ENCODE peak calls at places on chromosomes 13 and 19, in four cellular contexts. One of them, this sample, is unnamed.

GRCh38 chr13:27619093-27619705 is 1.1 kb downstream of the LNX2 start:
- DNase-seq in H1: no peak
- DNase-seq in breast epithelium: no peak
- DNase-seq in stomach: no peak
- DNase-seq in this sample: no peak

GRCh38 chr19:58059003-58059671 is at the start of gene ZNF135:
- DNase-seq in H1: peak; percentile 90
- DNase-seq in breast epithelium: peak; percentile 87
- DNase-seq in stomach: peak; percentile 58
- DNase-seq in this sample: no peak

GRCh38 chr19:1102407-1103106 is 1.2 kb upstream of the GPX4 start:
- DNase-seq in H1: no peak
- DNase-seq in breast epithelium: peak; percentile 93
- DNase-seq in stomach: peak; percentile 64
- DNase-seq in this sample: no peak

GRCh38 chr19:4807188-4807587 is 15.7 kb downstream of the FEM1A start:
- DNase-seq in H1: no peak
- DNase-seq in breast epithelium: no peak
- DNase-seq in stomach: no peak
- DNase-seq in this sample: no peak

GRCh38 chr19:55386515-55386947 is 799 bp downstream of the RPL28 start:
- DNase-seq in H1: no peak
- DNase-seq in breast epithelium: no peak
- DNase-seq in stomach: no peak
- DNase-seq in this sample: no peak

GRCh38 chr19:17933414-17934129 is 757 bp downstream of the CCDC124 start:
- DNase-seq in H1: no peak
- DNase-seq in breast epithelium: no peak
- DNase-seq in stomach: no peak
- DNase-seq in this sample: no peak

GRCh38 chr13:30576528-30576927 is 41.2 kb upstream of the USPL1 start:
- DNase-seq in H1: no peak
- DNase-seq in breast epithelium: no peak
- DNase-seq in stomach: no peak
- DNase-seq in this sample: no peak

GRCh38 chr19:17337675-17338439 is 504 bp downstream of the GTPBP3 start:
- DNase-seq in H1: peak; percentile 70
- DNase-seq in breast epithelium: no peak
- DNase-seq in stomach: no peak
- DNase-seq in this sample: no peak

GRCh38 chr13:113812140-113813036 is 51.5 kb downstream of the GAS6 start:
- DNase-seq in H1: no peak
- DNase-seq in breast epithelium: no peak
- DNase-seq in stomach: no peak
- DNase-seq in this sample: no peak

GRCh38 chr19:58361900-58362271 is 665 bp downstream of the ZNF497 start:
- DNase-seq in H1: no peak
- DNase-seq in breast epithelium: peak; percentile 46
- DNase-seq in stomach: peak; percentile 38
- DNase-seq in this sample: no peak

GRCh38 chr13:113192902-113193301 is 15.6 kb downstream of the PCID2 start:
- DNase-seq in H1: no peak
- DNase-seq in breast epithelium: no peak
- DNase-seq in stomach: no peak
- DNase-seq in this sample: no peak

GRCh38 chr19:872266-872951 is 12.9 kb downstream of the CFD start:
- DNase-seq in H1: no peak
- DNase-seq in breast epithelium: no peak
- DNase-seq in stomach: peak; percentile 68
- DNase-seq in this sample: no peak

GRCh38 chr19:19448238-19448544 is 42.7 kb downstream of the GATAD2A start:
- DNase-seq in H1: no peak
- DNase-seq in breast epithelium: no peak
- DNase-seq in stomach: peak; percentile 65
- DNase-seq in this sample: no peak

GRCh38 chr19:2524840-2525723 is 49.2 kb downstream of the GADD45B start:
- DNase-seq in H1: no peak
- DNase-seq in breast epithelium: no peak
- DNase-seq in stomach: peak; percentile 40
- DNase-seq in this sample: no peak

GRCh38 chr13:113851826-113852535 is 11.9 kb downstream of the GAS6 start:
- DNase-seq in H1: peak; percentile 31
- DNase-seq in breast epithelium: no peak
- DNase-seq in stomach: no peak
- DNase-seq in this sample: no peak

GRCh38 chr13:110311721-110312668 is 4.9 kb downstream of the COL4A2 start:
- DNase-seq in H1: no peak
- DNase-seq in breast epithelium: peak; percentile 15
- DNase-seq in stomach: no peak
- DNase-seq in this sample: no peak

GRCh38 chr13:34587586-34587985 is 354.5 kb upstream of the NBEA start:
- DNase-seq in H1: no peak
- DNase-seq in breast epithelium: no peak
- DNase-seq in stomach: no peak
- DNase-seq in this sample: no peak

GRCh38 chr13:80334582-80335260 is 6.2 kb downstream of the SPRY2 start:
- DNase-seq in H1: no peak
- DNase-seq in breast epithelium: no peak
- DNase-seq in stomach: no peak
- DNase-seq in this sample: no peak

GRCh38 chr13:43377955-43378354 is 354.6 kb downstream of the DNAJC15 start:
- DNase-seq in H1: no peak
- DNase-seq in breast epithelium: no peak
- DNase-seq in stomach: peak; percentile 38
- DNase-seq in this sample: no peak

GRCh38 chr19:46764817-46765291 is 18.6 kb upstream of the STRN4 start:
- DNase-seq in H1: no peak
- DNase-seq in breast epithelium: peak; percentile 87
- DNase-seq in stomach: no peak
- DNase-seq in this sample: no peak
- TF ChIP-seq CTCF in H1: no peak
- TF ChIP-seq CTCF in breast epithelium: no peak
- TF ChIP-seq CTCF in stomach: no peak
- TF ChIP-seq CTCF in this sample: no peak

GRCh38 chr19:6238643-6239281 is 41.0 kb downstream of the MLLT1 start:
- DNase-seq in H1: no peak
- DNase-seq in breast epithelium: peak; percentile 66
- DNase-seq in stomach: peak; percentile 73
- DNase-seq in this sample: no peak
- H3K4me1 ChIP-seq in H1: no peaks in the 10 kb centered on the region
- H3K4me1 ChIP-seq in breast epithelium: peaks cover 81% of the 10 kb centered on the region
- H3K4me1 ChIP-seq in stomach: peaks cover 98% of the 10 kb centered on the region
- H3K4me1 ChIP-seq in this sample: peaks cover 99% of the 10 kb centered on the region

DNA sequence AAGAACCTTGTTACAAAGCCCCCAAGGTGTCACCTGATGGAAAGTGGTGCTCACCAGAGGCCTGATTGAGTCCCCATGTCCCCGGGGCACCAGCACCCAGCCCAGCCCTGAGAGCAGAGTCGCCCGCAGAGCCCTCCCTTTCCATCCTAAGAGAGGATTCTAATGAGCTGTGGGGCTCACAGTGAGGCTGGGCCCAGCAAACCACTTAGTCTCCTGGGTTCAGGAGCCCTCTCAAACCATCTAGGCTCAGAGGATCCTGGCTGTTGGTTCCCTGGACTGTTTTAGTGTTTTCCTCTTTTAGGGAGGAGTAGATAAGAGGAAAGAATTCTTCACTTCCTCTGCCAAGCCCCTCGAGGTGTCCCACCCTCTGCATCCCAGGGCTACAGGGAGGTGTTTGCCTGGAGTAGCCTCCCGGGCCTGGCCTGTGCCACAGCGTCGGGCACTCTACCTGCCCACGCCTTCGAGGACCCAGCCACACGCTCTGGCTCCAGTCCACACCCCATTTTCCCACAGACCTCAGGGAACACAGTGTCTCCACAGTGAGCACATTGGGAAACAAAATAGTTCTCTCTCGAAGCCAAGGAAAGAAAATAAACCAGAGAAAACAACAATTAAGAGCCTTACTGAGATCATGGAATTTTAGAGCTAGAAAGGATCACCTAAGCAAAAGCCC is 34.4 kb downstream of the DHRS12 start:
- DNase-seq in H1: no peak
- DNase-seq in breast epithelium: peak; percentile 87
- DNase-seq in stomach: peak; percentile 69
- DNase-seq in this sample: peak; percentile 89
- TF ChIP-seq POLR2AphosphoS5 in H1: no peak
- TF ChIP-seq POLR2AphosphoS5 in breast epithelium: peak; percentile 89
- TF ChIP-seq POLR2AphosphoS5 in stomach: peak; percentile 77
- TF ChIP-seq POLR2AphosphoS5 in this sample: peak; percentile 86

GRCh38 chr19:14091885-14092462 is 1.4 kb upstream of the SAMD1 start:
- DNase-seq in H1: peak; percentile 77
- DNase-seq in breast epithelium: no peak
- DNase-seq in stomach: no peak
- DNase-seq in this sample: no peak
- TF ChIP-seq CTCF in H1: peak; percentile 32
- TF ChIP-seq CTCF in breast epithelium: no peak
- TF ChIP-seq CTCF in stomach: no peak
- TF ChIP-seq CTCF in this sample: no peak

GRCh38 chr13:50409186-50409585 is 393.9 kb downstream of the KCNRG start:
- DNase-seq in H1: no peak
- DNase-seq in breast epithelium: no peak
- DNase-seq in stomach: no peak
- DNase-seq in this sample: no peak
- H3K4me1 ChIP-seq in H1: no peaks in the 10 kb centered on the region
- H3K4me1 ChIP-seq in breast epithelium: no peaks in the 10 kb centered on the region
- H3K4me1 ChIP-seq in stomach: no peaks in the 10 kb centered on the region
- H3K4me1 ChIP-seq in this sample: peaks cover 11% of the 10 kb centered on the region

DNA sequence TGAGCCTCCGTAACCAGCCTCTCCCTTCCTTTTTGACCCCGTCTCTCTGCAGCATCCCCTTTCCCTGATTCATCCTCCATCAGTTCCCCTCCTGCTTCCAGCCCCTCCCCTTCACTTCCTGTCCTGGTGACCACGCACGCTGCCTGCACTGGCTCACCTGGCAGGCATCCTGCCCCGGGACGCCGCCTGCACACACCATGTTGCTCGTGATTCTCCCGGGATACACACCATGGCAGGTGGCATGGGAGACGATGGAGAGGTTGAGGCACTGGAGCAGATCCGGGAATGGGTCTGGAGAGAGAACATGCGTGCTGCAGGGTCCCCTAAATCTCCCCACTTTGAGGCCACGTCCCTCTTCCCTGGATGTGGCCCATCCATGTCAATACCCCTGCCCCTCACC is 4.2 kb downstream of the KLK12 start:
- DNase-seq in H1: no peak
- DNase-seq in breast epithelium: no peak
- DNase-seq in stomach: no peak
- DNase-seq in this sample: no peak
- TF ChIP-seq POLR2AphosphoS5 in H1: no peak
- TF ChIP-seq POLR2AphosphoS5 in breast epithelium: no peak
- TF ChIP-seq POLR2AphosphoS5 in stomach: no peak
- TF ChIP-seq POLR2AphosphoS5 in this sample: no peak

GRCh38 chr19:35153701-35154534 is 617 bp upstream of the FXYD5 start:
- DNase-seq in H1: peak; percentile 84
- DNase-seq in breast epithelium: no peak
- DNase-seq in stomach: peak; percentile 58
- DNase-seq in this sample: no peak
- TF ChIP-seq CTCF in H1: peak; percentile 68
- TF ChIP-seq CTCF in breast epithelium: peak; percentile 58
- TF ChIP-seq CTCF in stomach: peak; percentile 60
- TF ChIP-seq CTCF in this sample: no peak

GRCh38 chr13:99041337-99041736 is 63.5 kb upstream of the DOCK9 start:
- DNase-seq in H1: no peak
- DNase-seq in breast epithelium: no peak
- DNase-seq in stomach: no peak
- DNase-seq in this sample: no peak

GRCh38 chr13:99040536-99041141 is 62.8 kb upstream of the DOCK9 start:
- DNase-seq in H1: no peak
- DNase-seq in breast epithelium: no peak
- DNase-seq in stomach: no peak
- DNase-seq in this sample: no peak

GRCh38 chr13:99039718-99040280 is 61.9 kb upstream of the DOCK9 start:
- DNase-seq in H1: no peak
- DNase-seq in breast epithelium: no peak
- DNase-seq in stomach: no peak
- DNase-seq in this sample: no peak

GRCh38 chr13:99042851-99043250 is 65.0 kb upstream of the DOCK9 start:
- DNase-seq in H1: no peak
- DNase-seq in breast epithelium: no peak
- DNase-seq in stomach: no peak
- DNase-seq in this sample: peak; percentile 34

GRCh38 chr13:99041788-99042187 is 63.9 kb upstream of the DOCK9 start:
- DNase-seq in H1: no peak
- DNase-seq in breast epithelium: no peak
- DNase-seq in stomach: no peak
- DNase-seq in this sample: no peak
- H3K4me1 ChIP-seq in H1: no peaks in the 10 kb centered on the region
- H3K4me1 ChIP-seq in breast epithelium: no peaks in the 10 kb centered on the region
- H3K4me1 ChIP-seq in stomach: peaks cover 36% of the 10 kb centered on the region
- H3K4me1 ChIP-seq in this sample: peaks cover 42% of the 10 kb centered on the region

GRCh38 chr13:40982772-40983171 is 36.3 kb downstream of the ELF1 start:
- DNase-seq in H1: no peak
- DNase-seq in breast epithelium: no peak
- DNase-seq in stomach: no peak
- DNase-seq in this sample: no peak
- TF ChIP-seq POLR2AphosphoS5 in H1: no peak
- TF ChIP-seq POLR2AphosphoS5 in breast epithelium: no peak
- TF ChIP-seq POLR2AphosphoS5 in stomach: peak; percentile 62
- TF ChIP-seq POLR2AphosphoS5 in this sample: peak; percentile 26

This sample was measured in vagina.